ENCODE peak calls at places on chromosomes 11 and 22, in six cellular contexts. V, F, M, A, W and O are unnamed samples.

GRCh38 chr11:24963879-24964278 is 467.0 kb downstream of the LUZP2 start:
- DNase-seq in M (no peak), A (no peak), V (no peak), W (no peak), F (no peak), O (no peak)

GRCh38 chr11:59698506-59698905 is 15.1 kb downstream of the OR10V1 start:
- DNase-seq in V (no peak), M (no peak), W (no peak), A (no peak), F (no peak), O (no peak)

GRCh38 chr22:41478891-41479521 is 10.1 kb downstream of the ACO2 start:
- DNase-seq in W (no peak), V (no peak), M (no peak), A (no peak), F (no peak), O (no peak)

GRCh38 chr11:117823941-117824420 is 563 bp downstream of the FXYD2 start:
- DNase-seq in A (peak; percentile 85), F (no peak), W (peak; percentile 56), M (no peak), V (peak; percentile 56), O (peak; percentile 65)

GRCh38 chr11:980438-981365 is 55.0 kb downstream of the AP2A2 start:
- DNase-seq in V (no peak), M (no peak), F (no peak), A (no peak), W (no peak), O (no peak)

GRCh38 chr22:48424201-48424627 is 1403.5 kb downstream of the BRD1 start:
- DNase-seq in V (no peak), A (no peak), F (no peak), M (no peak), W (no peak), O (no peak)

GRCh38 chr11:8341966-8342365 is 78.3 kb upstream of the LMO1 start:
- DNase-seq in W (no peak), V (no peak), M (no peak), A (no peak), F (no peak), O (no peak)

GRCh38 chr11:105000167-105000566 is 22.8 kb downstream of the CASP5 start:
- DNase-seq in M (no peak), W (no peak), F (no peak), A (no peak), V (no peak), O (no peak)

GRCh38 chr11:111707039-111707690 is 59.0 kb downstream of the PPP2R1B start:
- DNase-seq in A (peak; percentile 61), F (no peak), V (no peak), M (no peak), W (no peak), O (no peak)

GRCh38 chr22:26629988-26630761 is 8.4 kb downstream of the CRYBA4 start:
- DNase-seq in W (peak; percentile 13), M (no peak), A (no peak), V (no peak), F (no peak), O (no peak)

GRCh38 chr11:46969379-46969778 is 32.8 kb downstream of the CSTPP1 start:
- DNase-seq in F (no peak), W (no peak), M (no peak), A (no peak), V (no peak), O (no peak)

GRCh38 chr11:123246749-123247497 is 51.9 kb upstream of the CLMP start:
- DNase-seq in M (peak; percentile 33), F (peak; percentile 71), A (peak; percentile 79), V (peak; percentile 92), W (peak; percentile 81), O (peak; percentile 10)

GRCh38 chr11:121048464-121049233 is 24.7 kb downstream of the TBCEL start:
- DNase-seq in W (no peak), A (no peak), V (no peak), M (no peak), F (no peak), O (no peak)

GRCh38 chr11:38594881-38595280 is 1996.8 kb upstream of the RAG2 start:
- DNase-seq in V (no peak), W (no peak), F (no peak), M (no peak), A (no peak), O (peak; percentile 9)

GRCh38 chr11:79415912-79416311 is 24.9 kb downstream of the TENM4 start:
- DNase-seq in A (no peak), M (no peak), V (no peak), W (no peak), F (no peak), O (no peak)

GRCh38 chr11:129846508-129847335 is 31.1 kb downstream of the TMEM45B start:
- DNase-seq in V (no peak), M (no peak), W (no peak), A (no peak), F (no peak), O (no peak)

GRCh38 chr22:47043835-47044721 is 281.6 kb downstream of the TBC1D22A start:
- DNase-seq in A (no peak), V (no peak), W (peak; percentile 89), M (no peak), F (no peak), O (no peak)

GRCh38 chr11:64754124-64754918 is 5.5 kb downstream of the PYGM start:
- DNase-seq in F (no peak), V (no peak), W (peak; percentile 74), A (no peak), M (no peak), O (no peak)

GRCh38 chr22:20523118-20523983 is 15.9 kb downstream of the MED15 start:
- DNase-seq in A (no peak), F (no peak), V (no peak), M (no peak), W (no peak), O (no peak)

GRCh38 chr11:107999759-108000455 is 8.8 kb upstream of the CUL5 start:
- DNase-seq in W (peak; percentile 81), V (no peak), A (no peak), F (no peak), M (no peak), O (peak; percentile 3)

GRCh38 chr11:119432484-119433368 is 9.8 kb upstream of the THY1 start:
- DNase-seq in W (peak; percentile 59), F (no peak), M (no peak), A (no peak), V (no peak), O (no peak)